ENCODE peak calls at places on chromosomes 16 and 17, in seven cellular contexts. F is neural progenitor cell; P is HAP-1; V is NCI-H1105; Q is T-helper 2 cell; K is progenitor cell of endocrine pancreas; E is CD8-positive, alpha-beta memory T cell. M is an unnamed sample.

GRCh38 chr17:64741038-64741641 is 79.0 kb upstream of the SMURF2 start:
- DNase-seq in F (no peak), P (no peak), V (no peak), Q (no peak), K (no peak), E (no peak), M (no peak)

GRCh38 chr17:2017274-2017941 is 7.7 kb downstream of the RTN4RL1 start:
- DNase-seq in F (no peak), P (no peak), V (no peak), Q (no peak), K (no peak), E (no peak), M (no peak)

GRCh38 chr17:40596261-40596919 is 31.1 kb upstream of the CCR7 start:
- DNase-seq in F (no peak), P (no peak), V (no peak), Q (no peak), K (no peak), E (no peak), M (no peak)

GRCh38 chr16:65510850-65511249 is 389.0 kb upstream of the CDH11 start:
- DNase-seq in F (no peak), P (no peak), V (no peak), Q (no peak), K (no peak), E (no peak), M (no peak)

GRCh38 chr17:43015579-43015978 is 6.6 kb downstream of the VAT1 start:
- DNase-seq in F (no peak), P (no peak), V (no peak), Q (no peak), K (no peak), E (no peak), M (no peak)

GRCh38 chr17:82531431-82531881 is 11.9 kb downstream of the FOXK2 start:
- DNase-seq in F (no peak), P (no peak), V (no peak), Q (no peak), K (no peak), E (no peak), M (no peak)

GRCh38 chr16:84406006-84406963 is 37.9 kb downstream of the ATP2C2 start:
- DNase-seq in F (peak), P (no peak), V (no peak), Q (no peak), K (no peak), E (no peak), M (no peak)

GRCh38 chr16:52497067-52497816 is 49.7 kb downstream of the TOX3 start:
- DNase-seq in F (no peak), P (peak), V (peak), Q (no peak), K (no peak), E (no peak), M (no peak)

GRCh38 chr16:69406780-69407331 is 17.6 kb upstream of the CYB5B start:
- DNase-seq in F (no peak), P (no peak), V (no peak), Q (no peak), K (no peak), E (no peak), M (peak)

GRCh38 chr17:16171613-16172012 is 43.7 kb downstream of the NCOR1 start:
- DNase-seq in F (no peak), P (no peak), V (no peak), Q (no peak), K (no peak), E (no peak), M (no peak)

GRCh38 chr17:27494192-27495091 is 38.2 kb downstream of the KSR1 start:
- DNase-seq in F (peak), P (peak), V (no peak), Q (no peak), K (peak), E (no peak), M (peak)

GRCh38 chr16:30659507-30660423 is 1.5 kb downstream of the FBRS start:
- DNase-seq in F (peak), P (no peak), V (no peak), Q (no peak), K (no peak), E (peak), M (no peak)

GRCh38 chr17:2828396-2829038 is 32.3 kb downstream of the RAP1GAP2 start:
- DNase-seq in F (peak), P (peak), V (peak), Q (peak), K (peak), E (peak), M (peak)

GRCh38 chr16:56163938-56164337 is 27.4 kb upstream of the GNAO1 start:
- DNase-seq in F (no peak), P (no peak), V (no peak), Q (no peak), K (no peak), E (no peak), M (no peak)

GRCh38 chr17:80791758-80792284 is 199.8 kb upstream of the CHMP6 start:
- DNase-seq in F (no peak), P (no peak), V (no peak), Q (no peak), K (no peak), E (no peak), M (no peak)